ENCODE peak calls at places on chromosome 9, in four cellular contexts. Q is tibial artery, C is A549, O is heart left ventricle. N is an unnamed sample.

GRCh38 chr9:76007935-76008334 is 117.5 kb downstream of the PCSK5 start:
- DNase-seq in Q (no peak), C (no peak), O (no peak), N (no peak)

GRCh38 chr9:8349369-8349768 is 549.8 kb upstream of the DMAC1 start:
- DNase-seq in Q (no peak), C (no peak), O (no peak), N (no peak)

GRCh38 chr9:37104183-37104889 is 16.0 kb upstream of the ZCCHC7 start:
- DNase-seq in Q (no peak), C (peak; percentile 29), O (no peak), N (no peak)

GRCh38 chr9:34957492-34958410 is at the start of gene PHF24:
- DNase-seq in Q (no peak), C (no peak), O (no peak), N (no peak)

GRCh38 chr9:3332802-3333201 is 193.0 kb downstream of the RFX3 start:
- DNase-seq in Q (no peak), C (no peak), O (no peak), N (no peak)

GRCh38 chr9:761155-761792 is 80.2 kb upstream of the DMRT1 start:
- DNase-seq in Q (no peak), C (no peak), O (no peak), N (no peak)

GRCh38 chr9:81244631-81245030 is 444.7 kb downstream of the TLE1 start:
- DNase-seq in Q (no peak), C (no peak), O (no peak), N (no peak)

GRCh38 chr9:112443200-112443599 is 43.4 kb upstream of the KIAA1958 start:
- DNase-seq in Q (no peak), C (peak; percentile 23), O (no peak), N (no peak)

GRCh38 chr9:133004091-133005072 is 25.9 kb downstream of the GFI1B start:
- DNase-seq in Q (no peak), C (no peak), O (no peak), N (peak; percentile 49)

GRCh38 chr9:37121881-37122280 is 1.5 kb downstream of the ZCCHC7 start:
- DNase-seq in Q (no peak), C (no peak), O (no peak), N (no peak)

GRCh38 chr9:15697459-15697858 is 144.6 kb downstream of the CCDC171 start:
- DNase-seq in Q (no peak), C (peak; percentile 11), O (no peak), N (no peak)

GRCh38 chr9:81321551-81321950 is 367.8 kb downstream of the TLE1 start:
- DNase-seq in Q (no peak), C (no peak), O (no peak), N (no peak)

GRCh38 chr9:84439253-84439652 is 98.7 kb upstream of the SLC28A3 start:
- DNase-seq in Q (no peak), C (no peak), O (no peak), N (no peak)

GRCh38 chr9:109556061-109556460 is 58.0 kb upstream of the PTPN3 start:
- DNase-seq in Q (no peak), C (no peak), O (no peak), N (no peak)

GRCh38 chr9:33136721-33137120 is 30.4 kb downstream of the B4GALT1 start:
- DNase-seq in Q (peak; percentile 3), C (no peak), O (no peak), N (no peak)

GRCh38 chr9:78103971-78104433 is 72.4 kb upstream of the GNAQ start:
- DNase-seq in Q (no peak), C (no peak), O (no peak), N (no peak)

GRCh38 chr9:109250771-109251079 is 70.1 kb downstream of the EPB41L4B start:
- DNase-seq in Q (no peak), C (no peak), O (no peak), N (no peak)

DNA sequence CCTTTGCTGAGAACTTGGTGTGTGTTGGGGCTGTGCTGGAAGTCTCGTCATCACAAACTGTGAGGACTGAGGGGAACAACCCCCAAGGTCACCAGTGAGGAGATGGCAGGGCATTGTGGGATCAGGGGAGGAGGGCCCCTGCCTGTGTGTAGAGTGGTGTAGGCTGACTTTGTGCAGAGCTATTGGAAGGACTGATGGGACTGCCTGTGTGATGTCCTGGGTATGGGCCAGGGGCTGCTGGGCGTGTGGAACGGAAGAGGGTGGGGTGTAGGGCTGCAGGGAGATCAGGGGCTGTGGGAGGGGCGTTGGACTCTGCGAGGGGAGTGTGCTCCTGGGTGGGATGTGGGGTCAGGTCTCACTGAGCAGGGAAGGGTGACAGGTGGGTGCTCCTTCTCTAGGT is 3.6 kb downstream of the WNK2 start:
- DNase-seq in Q (no peak), C (no peak), O (peak; percentile 61), N (no peak)
- H3K4me3 ChIP-seq in Q (no peak overlapping the region), C (no peak overlapping the region), O (peak overlapping the region; percentile 68), N (no peak overlapping the region)

GRCh38 chr9:79104951-79105350 is 466.8 kb upstream of the TLE4 start:
- DNase-seq in Q (no peak), C (no peak), O (no peak), N (no peak)

GRCh38 chr9:79107911-79108676 is 463.7 kb upstream of the TLE4 start:
- DNase-seq in Q (no peak), C (no peak), O (no peak), N (no peak)

DNA sequence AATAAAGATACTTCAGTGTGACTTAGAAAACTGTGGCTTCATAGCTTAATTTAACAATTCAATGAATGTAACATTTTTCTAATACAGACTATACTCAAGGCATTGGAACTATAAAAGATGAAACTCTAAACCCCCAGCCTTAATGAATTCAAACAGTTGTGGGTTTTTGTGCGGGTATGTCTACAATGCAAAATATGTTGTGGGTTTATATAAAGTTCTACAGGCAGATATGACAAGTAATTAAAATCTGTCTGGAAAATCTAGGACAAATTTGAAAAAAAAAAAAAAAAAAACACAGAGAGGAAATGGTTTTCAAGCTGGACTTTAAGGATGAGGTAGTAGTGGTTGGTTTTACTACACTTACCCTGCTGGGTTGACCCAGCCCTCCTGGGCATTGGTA is 467.5 kb upstream of the TLE4 start:
- DNase-seq in Q (no peak), C (no peak), O (no peak), N (no peak)
- H3K9me3 ChIP-seq in Q (no peaks in the 10 kb centered on the region), C (peaks cover 16% of the 10 kb centered on the region), O (no peaks in the 10 kb centered on the region), N (no peaks in the 10 kb centered on the region)

GRCh38 chr9:136650648-136651047 is 12.1 kb upstream of the EGFL7 start:
- DNase-seq in Q (no peak), C (no peak), O (no peak), N (no peak)
- H3K27ac ChIP-seq in Q (no peak overlapping the region), C (no peak overlapping the region), O (no peak overlapping the region), N (no peak overlapping the region)

DNA sequence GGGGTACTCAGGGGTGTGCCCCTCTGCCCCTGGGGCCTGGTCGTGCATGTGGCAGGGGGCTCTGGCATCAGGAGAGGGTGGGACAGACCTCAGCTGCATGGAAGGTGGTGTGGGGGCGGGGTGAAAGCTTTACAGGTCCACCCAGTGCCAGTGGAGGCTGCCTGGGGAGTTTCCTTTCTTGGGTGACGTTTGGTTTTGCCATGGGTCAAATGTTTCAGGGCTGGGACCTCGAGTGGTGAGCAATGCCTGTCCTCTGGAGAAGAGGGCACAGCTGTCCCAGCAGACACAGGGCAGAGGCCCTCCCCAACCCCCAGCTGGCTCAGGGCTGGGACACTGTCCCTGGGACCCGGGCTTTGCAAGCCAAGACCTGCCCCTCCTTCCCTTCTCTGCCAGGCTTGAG is 3.6 kb downstream of the RXRA start:
- DNase-seq in Q (no peak), C (no peak), O (no peak), N (no peak)
- H3K4me3 ChIP-seq in Q (peak overlapping the region; percentile 86), C (no peak overlapping the region), O (peak overlapping the region; percentile 78), N (peak overlapping the region; percentile 79)

GRCh38 chr9:137077010-137077747 is at the start of gene UAP1L1:
- DNase-seq in Q (peak; percentile 87), C (peak; percentile 44), O (peak; percentile 85), N (peak; percentile 92)
- H3K9me3 ChIP-seq in Q (no peaks in the 10 kb centered on the region), C (no peaks in the 10 kb centered on the region), O (no peaks in the 10 kb centered on the region), N (no peaks in the 10 kb centered on the region)

GRCh38 chr9:108163321-108164005 is 673.9 kb upstream of the KLF4 start:
- DNase-seq in Q (no peak), C (peak; percentile 36), O (no peak), N (no peak)
- H3K27ac ChIP-seq in Q (no peak overlapping the region), C (peak overlapping the region; percentile 57), O (no peak overlapping the region), N (no peak overlapping the region)

DNA sequence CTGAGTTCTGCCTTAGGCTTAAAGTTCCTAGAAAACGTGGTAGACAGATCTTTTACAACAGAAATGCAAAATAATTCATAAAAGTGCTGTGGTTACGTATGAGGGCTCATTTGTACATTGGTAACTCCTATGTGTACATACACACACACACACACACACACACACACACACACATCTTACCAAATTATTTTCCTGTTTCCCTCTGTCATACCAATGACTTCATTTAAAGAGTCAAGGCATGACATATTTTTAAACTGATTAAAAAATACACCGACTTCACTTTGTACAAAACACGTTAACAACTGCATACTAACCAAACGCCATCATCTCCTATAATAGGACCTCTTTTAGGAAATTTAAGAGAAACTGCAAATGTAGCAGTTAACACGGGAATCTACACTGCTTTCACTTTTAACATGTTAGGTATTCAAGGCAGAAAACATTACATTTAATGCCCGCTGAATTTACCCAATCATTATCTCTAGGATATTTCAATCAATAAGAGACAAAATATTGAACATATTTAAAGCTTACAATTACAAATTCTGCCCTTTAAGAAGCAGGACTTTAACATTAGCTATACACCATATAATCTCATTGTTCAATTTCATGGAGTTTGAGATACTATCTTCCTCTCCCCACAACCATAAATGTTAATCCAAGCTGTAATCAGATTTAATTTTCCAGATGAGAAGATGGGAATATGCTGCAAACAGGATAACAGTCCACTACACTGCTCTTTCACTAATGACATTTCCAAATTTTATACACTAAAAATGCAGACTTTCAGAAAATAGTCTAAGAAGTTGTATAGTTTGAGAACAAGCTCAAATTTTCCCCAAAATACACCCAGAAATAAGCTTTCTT is 133.1 kb downstream of the DENND1A start:
- DNase-seq in Q (no peak), C (no peak), O (no peak), N (no peak)
- H3K4me3 ChIP-seq in Q (no peak overlapping the region), C (no peak overlapping the region), O (no peak overlapping the region), N (no peak overlapping the region)

GRCh38 chr9:40928803-40929487 is 199.5 kb downstream of the FOXD4L6 start:
- DNase-seq in Q (no peak), C (no peak), O (no peak), N (no peak)

GRCh38 chr9:40926404-40927259 is 201.8 kb downstream of the FOXD4L6 start:
- DNase-seq in Q (no peak), C (no peak), O (no peak), N (no peak)

GRCh38 chr9:40925149-40925548 is 203.3 kb downstream of the FOXD4L6 start:
- DNase-seq in Q (no peak), C (no peak), O (no peak), N (no peak)

GRCh38 chr9:40927851-40928802 is 200.4 kb downstream of the FOXD4L6 start:
- DNase-seq in Q (no peak), C (no peak), O (no peak), N (no peak)

DNA sequence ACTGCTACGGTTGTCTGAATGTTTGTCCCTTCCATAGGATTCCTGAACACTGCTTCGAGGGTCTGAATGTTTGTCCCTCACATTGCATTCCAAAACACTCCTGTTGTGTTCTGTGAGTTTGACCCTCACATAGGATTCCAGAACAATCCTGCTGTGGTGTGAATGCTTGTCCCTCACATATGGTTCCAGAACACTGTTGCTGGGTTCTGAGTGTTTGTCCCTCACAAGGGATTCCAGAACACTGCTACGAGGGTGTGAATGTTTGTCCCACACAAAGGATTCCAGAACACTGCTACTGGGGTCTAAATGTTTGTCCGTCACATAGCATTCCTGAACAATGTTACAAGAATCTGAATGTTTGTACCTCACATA is 201.2 kb downstream of the FOXD4L6 start:
- DNase-seq in Q (no peak), C (no peak), O (no peak), N (no peak)
- H3K9me3 ChIP-seq in Q (peaks cover 99% of the 10 kb centered on the region), C (peaks cover 83% of the 10 kb centered on the region), O (peaks cover 81% of the 10 kb centered on the region), N (peaks cover 70% of the 10 kb centered on the region)

N was measured in lower lobe of right lung.